ENCODE peak calls at places on chromosome 1, in five cellular contexts. I is cardiac muscle cell, T is BJ, W is AG04449, L is sigmoid colon. V is an unnamed sample.
A peak's percentile ranks its signal among the peaks of the same experiment; 100 is the strongest.

GRCh38 chr1:184827600-184828368 is 73.1 kb upstream of the EDEM3 start:
- DNase-seq in I (peak; percentile 27), T (peak; percentile 32), W (no peak), L (no peak), V (peak; percentile 60)

GRCh38 chr1:198234511-198235251 is 77.9 kb downstream of the NEK7 start:
- DNase-seq in I (peak; percentile 9), T (no peak), W (no peak), L (no peak), V (peak; percentile 59)

GRCh38 chr1:154178856-154179811 is 12.8 kb downstream of the TPM3 start:
- DNase-seq in I (no peak), T (no peak), W (no peak), L (no peak), V (peak; percentile 45)

GRCh38 chr1:61293986-61294504 is 211.7 kb downstream of the NFIA start:
- DNase-seq in I (no peak), T (no peak), W (no peak), L (no peak), V (no peak)

GRCh38 chr1:116356673-116357072 is 16.4 kb upstream of the ATP1A1 start:
- DNase-seq in I (no peak), T (no peak), W (no peak), L (no peak), V (peak; percentile 37)

GRCh38 chr1:201262963-201263608 is 20.2 kb upstream of the PKP1 start:
- DNase-seq in I (no peak), T (no peak), W (no peak), L (no peak), V (no peak)

GRCh38 chr1:34694383-34694782 is 60.5 kb upstream of the GJB5 start:
- DNase-seq in I (no peak), T (no peak), W (no peak), L (no peak), V (no peak)

GRCh38 chr1:46174448-46175231 is at the start of gene TSPAN1:
- DNase-seq in I (no peak), T (no peak), W (no peak), L (peak; percentile 74), V (peak; percentile 76)

GRCh38 chr1:51612349-51612982 is 4.4 kb upstream of the OSBPL9 start:
- DNase-seq in I (peak; percentile 24), T (no peak), W (no peak), L (no peak), V (peak; percentile 73)

GRCh38 chr1:228233136-228233535 is 25.3 kb downstream of the OBSCN start:
- DNase-seq in I (no peak), T (no peak), W (no peak), L (no peak), V (no peak)

GRCh38 chr1:54952950-54953718 is 27.3 kb upstream of the TMEM61 start:
- DNase-seq in I (no peak), T (no peak), W (no peak), L (no peak), V (peak; percentile 44)

GRCh38 chr1:160639652-160640051 is 7.2 kb downstream of the SLAMF1 start:
- DNase-seq in I (no peak), T (no peak), W (no peak), L (no peak), V (peak; percentile 15)

GRCh38 chr1:46466477-46467182 is 23.0 kb upstream of the DMBX1 start:
- DNase-seq in I (peak; percentile 54), T (no peak), W (no peak), L (no peak), V (no peak)

GRCh38 chr1:204081791-204082513 is 9.0 kb downstream of the SOX13 start:
- DNase-seq in I (no peak), T (no peak), W (no peak), L (peak; percentile 30), V (no peak)

GRCh38 chr1:59703226-59703917 is 111.4 kb upstream of the HOOK1 start:
- DNase-seq in I (no peak), T (peak; percentile 46), W (no peak), L (no peak), V (peak; percentile 77)

GRCh38 chr1:204461331-204462228 is 33.0 kb downstream of the PIK3C2B start:
- DNase-seq in I (no peak), T (no peak), W (no peak), L (no peak), V (no peak)

GRCh38 chr1:111334169-111334568 is 43.5 kb downstream of the CHIA start:
- DNase-seq in I (peak; percentile 58), T (no peak), W (no peak), L (no peak), V (peak; percentile 43)

GRCh38 chr1:231512147-231512698 is 16.2 kb upstream of the TSNAX start:
- DNase-seq in I (no peak), T (peak; percentile 51), W (peak; percentile 49), L (no peak), V (peak; percentile 49)

GRCh38 chr1:164702216-164702615 is 143.2 kb downstream of the PBX1 start:
- DNase-seq in I (no peak), T (no peak), W (no peak), L (no peak), V (no peak)

GRCh38 chr1:231171623-231172197 is 9.9 kb downstream of the TRIM67 start:
- DNase-seq in I (no peak), T (no peak), W (no peak), L (no peak), V (no peak)

GRCh38 chr1:208165659-208166058 is 78.5 kb downstream of the PLXNA2 start:
- DNase-seq in I (no peak), T (peak; percentile 74), W (no peak), L (peak; percentile 71), V (no peak)

GRCh38 chr1:61606448-61607312 is 118.3 kb downstream of the TM2D1 start:
- DNase-seq in I (no peak), T (no peak), W (no peak), L (peak; percentile 94), V (no peak)

GRCh38 chr1:57017201-57017600 is 51.4 kb upstream of the C8B start:
- DNase-seq in I (no peak), T (no peak), W (no peak), L (no peak), V (no peak)

GRCh38 chr1:16237343-16237830 is 404 bp upstream of the CPLANE2 start:
- DNase-seq in I (no peak), T (no peak), W (no peak), L (peak; percentile 42), V (no peak)

GRCh38 chr1:170967042-170967910 is 31.9 kb downstream of the MROH9 start:
- DNase-seq in I (peak; percentile 63), T (peak; percentile 19), W (peak; percentile 14), L (no peak), V (peak; percentile 56)

GRCh38 chr1:151513626-151514101 is 2.5 kb downstream of the CGN start:
- DNase-seq in I (no peak), T (no peak), W (no peak), L (peak; percentile 24), V (no peak)

GRCh38 chr1:13766906-13767564 is 67.0 kb downstream of the PRDM2 start:
- DNase-seq in I (no peak), T (peak; percentile 84), W (no peak), L (no peak), V (peak; percentile 71)

GRCh38 chr1:174160109-174160473 is 771 bp downstream of the RABGAP1L start:
- DNase-seq in I (peak; percentile 17), T (no peak), W (no peak), L (peak; percentile 73), V (peak; percentile 26)

GRCh38 chr1:222654849-222655248 is 37.0 kb downstream of the MIA3 start:
- DNase-seq in I (no peak), T (no peak), W (no peak), L (no peak), V (peak; percentile 74)

GRCh38 chr1:159860456-159860855 is 2.0 kb downstream of the VSIG8 start:
- DNase-seq in I (no peak), T (no peak), W (no peak), L (no peak), V (no peak)

GRCh38 chr1:230849451-230850194 is 18.7 kb downstream of the C1orf198 start:
- DNase-seq in I (peak; percentile 43), T (peak; percentile 91), W (peak; percentile 80), L (peak; percentile 84), V (peak; percentile 82)

GRCh38 chr1:223329664-223330420 is 34.1 kb downstream of the SUSD4 start:
- DNase-seq in I (no peak), T (no peak), W (no peak), L (no peak), V (no peak)

GRCh38 chr1:2363847-2364513 is 27.4 kb downstream of the MORN1 start:
- DNase-seq in I (no peak), T (no peak), W (no peak), L (no peak), V (no peak)

GRCh38 chr1:180937624-180938225 is 25.0 kb downstream of the KIAA1614 start:
- DNase-seq in I (no peak), T (no peak), W (no peak), L (no peak), V (no peak)

GRCh38 chr1:33001282-33001681 is 35.4 kb downstream of the AK2 start:
- DNase-seq in I (no peak), T (no peak), W (no peak), L (no peak), V (no peak)
- TF ChIP-seq CTCF in I (peak; percentile 12), T (peak; percentile 17), W (peak; percentile 15), L (no peak), V (peak; percentile 15)

GRCh38 chr1:53325326-53326087 is 2.4 kb downstream of the LRP8 start:
- DNase-seq in I (no peak), T (no peak), W (no peak), L (no peak), V (no peak)
- H3K4me3 ChIP-seq in I (peak overlapping the region; percentile 75), T (peak overlapping the region; percentile 72), W (peak overlapping the region; percentile 67), L (peak overlapping the region; percentile 61), V (peak overlapping the region; percentile 86)

GRCh38 chr1:205588691-205589445 is 42.9 kb downstream of the ELK4 start:
- DNase-seq in I (peak; percentile 44), T (no peak), W (no peak), L (peak; percentile 61), V (peak; percentile 49)
- TF ChIP-seq CTCF in I (peak; percentile 70), T (peak; percentile 60), W (peak; percentile 78), L (no peak), V (peak; percentile 57)

DNA sequence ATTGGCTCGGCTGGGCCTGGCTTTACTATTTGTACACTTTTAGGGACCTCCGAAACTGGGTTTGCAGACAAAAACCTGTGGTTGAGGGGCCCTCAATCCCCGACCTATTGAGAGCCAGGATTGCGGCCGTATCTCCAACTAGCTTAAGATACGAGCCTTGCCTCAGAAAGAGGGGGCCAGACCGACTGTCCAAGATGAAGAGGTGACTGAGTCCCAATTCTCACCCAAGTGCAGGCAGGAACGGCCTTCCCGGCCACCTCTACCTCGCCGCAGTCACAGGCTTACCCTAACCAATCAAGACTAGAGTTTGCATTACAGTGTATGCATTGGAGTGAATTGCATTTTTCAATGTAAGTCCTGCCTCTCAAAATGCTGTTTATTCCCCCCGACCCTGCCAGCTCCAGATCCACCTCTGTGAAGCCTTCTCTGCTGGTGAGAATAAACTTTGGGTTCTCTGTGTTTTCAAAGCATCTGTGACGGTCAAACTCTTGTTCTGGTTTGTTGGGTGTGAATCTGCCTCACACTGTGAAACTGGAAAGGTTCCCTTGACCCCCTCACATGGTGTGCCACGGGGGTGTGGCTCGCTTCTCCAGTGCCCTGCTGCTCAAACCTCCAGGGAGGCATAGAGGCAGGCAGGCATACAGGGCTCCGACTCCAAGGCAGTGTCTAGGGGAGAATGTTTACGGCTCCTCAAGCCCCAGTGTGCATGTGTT is 62.2 kb upstream of the WLS start:
- DNase-seq in I (no peak), T (no peak), W (no peak), L (no peak), V (no peak)
- H3K4me3 ChIP-seq in I (no peak overlapping the region), T (no peak overlapping the region), W (no peak overlapping the region), L (no peak overlapping the region), V (no peak overlapping the region)